ENCODE peak calls at places on chromosome 16, in ten cellular contexts. Q is fibroblast of mammary gland, Z is psoas muscle, M is suprapubic skin, T is mesothelial cell of epicardium, H is lower lobe of right lung, O is dorsolateral prefrontal cortex, Y is tibial artery, N is kidney, B is sigmoid colon. P is an unnamed sample.

GRCh38 chr16:69890114-69890890 is 60.8 kb upstream of the CLEC18A start:
- DNase-seq in Z (peak; percentile 56), N (peak; percentile 90), B (peak; percentile 80), Y (peak; percentile 77), H (no peak), O (peak; percentile 50), T (peak; percentile 43), Q (peak; percentile 74), M (peak; percentile 82), P (peak; percentile 77)

GRCh38 chr16:57981636-57982035 is 10.7 kb upstream of the CNGB1 start:
- DNase-seq in N (peak; percentile 22), H (no peak), Y (no peak), Z (no peak), O (no peak), M (no peak), Q (no peak), T (no peak), B (no peak), P (no peak)

GRCh38 chr16:73483076-73483791 is 435.3 kb upstream of the ZFHX3 start:
- DNase-seq in H (no peak), M (no peak), Z (no peak), Y (no peak), Q (no peak), B (no peak), N (no peak), T (no peak), O (no peak), P (peak; percentile 77)

GRCh38 chr16:57245472-57246113 is 534 bp downstream of the ARL2BP start:
- DNase-seq in B (peak; percentile 74), M (no peak), Z (peak; percentile 55), O (no peak), Y (no peak), T (no peak), H (peak; percentile 73), Q (peak; percentile 15), N (peak; percentile 83), P (no peak)

GRCh38 chr16:1094601-1095449 is 1.2 kb downstream of the C1QTNF8 start:
- DNase-seq in Q (no peak), O (no peak), Y (no peak), H (no peak), N (no peak), M (no peak), T (no peak), B (no peak), Z (no peak), P (no peak)

GRCh38 chr16:19458722-19459379 is 41.2 kb downstream of the TMC5 start:
- DNase-seq in O (no peak), T (no peak), Q (no peak), M (no peak), H (no peak), Z (no peak), N (no peak), B (no peak), Y (no peak), P (no peak)

GRCh38 chr16:76946879-76947278 is 244.1 kb upstream of the MON1B start:
- DNase-seq in M (no peak), H (no peak), O (no peak), Z (no peak), Y (no peak), T (no peak), Q (peak; percentile 93), B (no peak), N (no peak), P (no peak)

GRCh38 chr16:25006504-25007055 is 8.6 kb downstream of the ARHGAP17 start:
- DNase-seq in Q (peak; percentile 80), M (peak; percentile 71), Y (no peak), O (no peak), H (no peak), T (no peak), B (no peak), Z (no peak), N (no peak), P (no peak)

GRCh38 chr16:68737730-68738590 is 868 bp downstream of the CDH1 start:
- DNase-seq in Y (no peak), B (no peak), O (no peak), N (peak; percentile 83), Z (no peak), M (no peak), H (peak; percentile 81), Q (no peak), T (peak; percentile 60), P (no peak)

GRCh38 chr16:68737046-68737729 is at the start of gene CDH1:
- DNase-seq in N (peak; percentile 96), T (peak; percentile 83), Z (no peak), B (no peak), Q (no peak), M (peak; percentile 90), O (no peak), H (peak; percentile 94), Y (no peak), P (peak; percentile 98)

GRCh38 chr16:68733570-68733969 is 3.5 kb upstream of the CDH1 start:
- DNase-seq in M (no peak), O (no peak), T (no peak), H (no peak), Y (no peak), Z (no peak), Q (no peak), N (no peak), B (no peak), P (no peak)

GRCh38 chr16:68734782-68735181 is 2.3 kb upstream of the CDH1 start:
- DNase-seq in Y (no peak), N (no peak), B (no peak), M (no peak), Z (no peak), O (no peak), Q (no peak), H (no peak), T (no peak), P (no peak)

DNA sequence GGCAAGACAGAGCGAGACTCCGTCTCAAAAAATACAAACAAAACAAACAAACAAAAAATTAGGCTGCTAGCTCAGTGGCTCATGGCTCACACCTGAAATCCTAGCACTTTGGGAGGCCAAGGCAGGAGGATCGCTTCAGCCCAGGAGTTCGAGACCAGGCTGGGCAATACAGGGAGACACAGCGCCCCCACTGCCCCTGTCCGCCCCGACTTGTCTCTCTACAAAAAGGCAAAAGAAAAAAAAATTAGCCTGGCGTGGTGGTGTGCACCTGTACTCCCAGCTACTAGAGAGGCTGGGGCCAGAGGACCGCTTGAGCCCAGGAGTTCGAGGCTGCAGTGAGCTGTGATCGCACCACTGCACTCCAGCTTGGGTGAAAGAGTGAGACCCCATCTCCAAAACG is 531 bp upstream of the CDH1 start:
- DNase-seq in T (no peak), O (no peak), N (no peak), Z (no peak), Y (no peak), H (no peak), B (no peak), Q (no peak), M (no peak), P (no peak)
- TF ChIP-seq CTCF in T (no peak), O (no peak), N (no peak), Z (no peak), Y (no peak), H (no peak), B (no peak), Q (no peak), M (no peak), P (no peak)

GRCh38 chr16:10944249-10945064 is at the start of gene CLEC16A:
- DNase-seq in Y (peak; percentile 99), O (peak; percentile 99), M (peak; percentile 99), Q (peak; percentile 96), Z (peak; percentile 99), T (peak; percentile 95), H (peak; percentile 99), B (peak; percentile 99), N (peak; percentile 99), P (peak; percentile 97)

GRCh38 chr16:10945065-10945787 is 862 bp downstream of the CLEC16A start:
- DNase-seq in M (no peak), O (no peak), T (no peak), B (no peak), H (no peak), Q (no peak), N (no peak), Y (no peak), Z (no peak), P (no peak)

GRCh38 chr16:10940501-10941079 is 1.7 kb downstream of the DEXI start:
- DNase-seq in N (no peak), T (no peak), B (no peak), H (no peak), Y (no peak), O (no peak), Z (no peak), M (no peak), Q (peak; percentile 30), P (no peak)

GRCh38 chr16:10941127-10941933 is 938 bp downstream of the DEXI start:
- DNase-seq in M (no peak), N (no peak), Y (no peak), O (no peak), Z (no peak), B (no peak), Q (no peak), H (no peak), T (no peak), P (no peak)

DNA sequence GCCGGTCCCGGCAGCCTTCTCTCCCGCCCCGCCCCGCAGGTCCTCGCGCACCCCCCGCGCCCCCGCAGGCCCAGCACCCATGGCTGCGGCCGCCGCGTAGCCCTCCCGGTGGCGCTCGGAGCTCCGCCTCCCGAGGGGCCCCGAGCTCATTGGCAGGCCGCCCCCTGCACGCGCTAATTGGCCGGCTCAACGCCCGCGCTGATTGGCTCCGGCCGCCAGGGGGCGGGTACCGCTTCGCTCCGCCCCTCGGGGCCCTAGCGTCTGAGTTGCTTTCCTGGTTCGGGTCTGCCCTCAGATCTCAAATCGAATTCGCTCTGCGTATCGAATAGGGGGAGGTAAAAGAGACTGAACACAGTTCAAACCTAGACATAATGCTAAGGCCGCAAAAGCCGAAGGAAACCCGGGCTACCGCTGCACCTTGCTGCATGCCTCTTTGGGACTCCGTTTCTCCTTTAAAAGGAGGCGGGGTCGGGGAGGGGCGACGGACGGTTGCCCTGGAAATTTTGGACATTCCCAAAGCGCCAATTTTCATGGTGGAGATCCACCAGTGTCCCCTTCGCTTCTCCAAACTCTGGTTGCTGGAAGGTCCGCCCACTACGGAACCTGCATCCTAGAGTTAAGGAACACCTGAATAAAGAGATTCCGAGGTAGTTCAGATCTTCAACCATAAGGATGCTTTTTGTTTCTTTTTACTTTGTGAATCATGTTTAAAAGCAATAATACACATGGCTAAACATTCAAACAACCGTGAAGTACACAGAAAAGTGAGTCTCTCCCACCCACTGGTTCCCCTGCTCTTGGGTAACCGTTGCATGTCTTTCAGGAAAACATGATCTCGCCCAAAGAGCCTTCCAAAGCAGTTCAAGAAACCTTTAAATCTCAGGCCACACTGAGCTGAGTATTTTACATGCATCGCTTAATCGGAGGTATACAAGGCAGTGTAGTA is at the start of gene DEXI:
- DNase-seq in B (peak; percentile 98), Z (peak; percentile 96), O (peak; percentile 98), M (peak; percentile 96), Y (peak; percentile 98), T (peak; percentile 96), H (peak; percentile 95), N (peak; percentile 98), Q (peak; percentile 81), P (peak; percentile 91)
- TF ChIP-seq CTCF in B (peak; percentile 11), Z (peak; percentile 29), O (peak; percentile 75), M (peak; percentile 3), Y (peak; percentile 22), T (peak; percentile 82), H (peak; percentile 40), N (peak; percentile 35), Q (no peak), P (no peak)

GRCh38 chr16:75644240-75645012 is 3.0 kb downstream of the KARS1 start:
- DNase-seq in T (no peak), N (no peak), O (no peak), Q (no peak), H (no peak), M (no peak), Y (no peak), B (no peak), Z (no peak), P (no peak)
- TF ChIP-seq CTCF in T (no peak), N (no peak), O (no peak), Q (no peak), H (no peak), M (no peak), Y (no peak), B (no peak), Z (no peak), P (peak; percentile 37)

GRCh38 chr16:67197704-67198103 is 1.2 kb upstream of the ELMO3 start:
- DNase-seq in M (no peak), T (no peak), Z (no peak), O (no peak), N (peak; percentile 48), H (no peak), Q (no peak), B (no peak), Y (no peak), P (no peak)

GRCh38 chr16:67199808-67200198 is 872 bp downstream of the ELMO3 start:
- DNase-seq in T (no peak), Q (no peak), M (no peak), H (no peak), O (no peak), Z (no peak), Y (no peak), N (no peak), B (no peak), P (peak; percentile 78)

GRCh38 chr16:67198238-67198734 is 645 bp upstream of the ELMO3 start:
- DNase-seq in M (no peak), Q (peak; percentile 51), Y (no peak), T (no peak), B (no peak), H (peak; percentile 70), N (peak; percentile 84), Z (no peak), O (peak; percentile 59), P (peak; percentile 79)

GRCh38 chr16:67200491-67200890 is 1.6 kb downstream of the ELMO3 start:
- DNase-seq in M (no peak), N (peak; percentile 52), H (no peak), Z (no peak), Y (no peak), T (no peak), Q (no peak), B (no peak), O (no peak), P (no peak)

GRCh38 chr16:67199011-67199807 is at the start of gene ELMO3:
- DNase-seq in O (no peak), Y (no peak), Z (no peak), B (no peak), N (peak; percentile 87), T (peak; percentile 47), M (no peak), H (peak; percentile 77), Q (no peak), P (peak; percentile 92)
- TF ChIP-seq CTCF in O (peak; percentile 33), Y (no peak), Z (peak; percentile 29), B (no peak), N (peak; percentile 32), T (peak; percentile 60), M (no peak), H (peak; percentile 42), Q (peak; percentile 32), P (peak; percentile 73)